ENCODE peak calls at places on chromosomes 5 and 9, in seven cellular contexts. T is prostate gland; X is esophagus muscularis mucosa; Z is activated CD4-positive, alpha-beta T cell treated with anti-CD3 and anti-CD28 coated beads for 4 hours; L is MV-4-11; K is WTC11; F is dermis microvascular lymphatic vessel endothelial cell. E is an unnamed sample.

GRCh38 chr5:172689801-172690200 is 48.7 kb downstream of the NEURL1B start:
- DNase-seq in T (no peak), X (no peak), Z (no peak), L (no peak), K (no peak), F (no peak), E (no peak)

GRCh38 chr9:31119882-31120481 is 1264.5 kb upstream of the ACO1 start:
- DNase-seq in T (no peak), X (no peak), Z (peak), L (peak), K (peak), F (peak), E (peak)

GRCh38 chr5:75277463-75277862 is 40.8 kb upstream of the ANKRD31 start:
- DNase-seq in T (no peak), X (no peak), Z (no peak), L (no peak), K (no peak), F (no peak), E (no peak)

GRCh38 chr5:37838933-37839341 is 904 bp downstream of the GDNF start:
- DNase-seq in T (no peak), X (no peak), Z (no peak), L (no peak), K (peak), F (no peak), E (peak)

GRCh38 chr9:126682928-126683697 is 69.4 kb downstream of the LMX1B start:
- DNase-seq in T (no peak), X (no peak), Z (no peak), L (no peak), K (no peak), F (no peak), E (no peak)

GRCh38 chr5:144284931-144285330 is 114.3 kb downstream of the KCTD16 start:
- DNase-seq in T (no peak), X (no peak), Z (no peak), L (no peak), K (no peak), F (peak), E (no peak)

GRCh38 chr9:89961616-89962341 is 357.0 kb downstream of the GADD45G start:
- DNase-seq in T (no peak), X (no peak), Z (no peak), L (peak), K (no peak), F (no peak), E (no peak)

GRCh38 chr9:16119861-16120641 is 567.2 kb downstream of the CCDC171 start:
- DNase-seq in T (no peak), X (no peak), Z (no peak), L (no peak), K (no peak), F (no peak), E (no peak)

GRCh38 chr9:127854169-127854833 is at the start of gene ENG:
- DNase-seq in T (peak), X (no peak), Z (no peak), L (peak), K (peak), F (peak), E (peak)

GRCh38 chr5:142568996-142569335 is 116.9 kb downstream of the FGF1 start:
- DNase-seq in T (no peak), X (no peak), Z (no peak), L (no peak), K (no peak), F (no peak), E (no peak)

GRCh38 chr5:152642406-152642805 is 237.3 kb upstream of the NMUR2 start:
- DNase-seq in T (no peak), X (no peak), Z (no peak), L (no peak), K (no peak), F (no peak), E (no peak)

E was measured in ELF-1.